ENCODE peak calls at places on chromosomes 12 and 14, in seven cellular contexts. R, V, Y, N, S, L and I are unnamed samples.

GRCh38 chr14:58866386-58866785 is 228.6 kb downstream of the DACT1 start:
- DNase-seq in V (no peak), N (no peak), S (no peak), Y (no peak), R (no peak), L (no peak), I (no peak)

GRCh38 chr12:124379938-124380754 is 85.3 kb downstream of the RFLNA start:
- DNase-seq in L (no peak), R (peak; percentile 50), V (peak; percentile 59), N (peak; percentile 86), Y (no peak), S (peak; percentile 46), I (peak; percentile 94)

GRCh38 chr12:39103552-39104165 is 198.3 kb upstream of the CPNE8 start:
- DNase-seq in Y (no peak), V (peak; percentile 37), N (no peak), S (no peak), L (no peak), R (no peak), I (no peak)

GRCh38 chr12:104377507-104377812 is 73.9 kb downstream of the EID3 start:
- DNase-seq in R (no peak), V (no peak), N (no peak), S (no peak), Y (no peak), L (no peak), I (no peak)

GRCh38 chr12:129186952-129187351 is 333.7 kb downstream of the GLT1D1 start:
- DNase-seq in V (no peak), N (no peak), R (no peak), S (no peak), Y (no peak), L (no peak), I (no peak)

GRCh38 chr12:1740161-1740948 is 49.5 kb downstream of the ADIPOR2 start:
- DNase-seq in Y (no peak), V (no peak), R (no peak), S (no peak), N (no peak), L (no peak), I (no peak)

GRCh38 chr12:110245278-110245868 is 35.7 kb upstream of the ATP2A2 start:
- DNase-seq in R (peak; percentile 72), S (peak; percentile 81), Y (no peak), L (no peak), N (no peak), V (no peak), I (no peak)

GRCh38 chr14:74905595-74906142 is 17.4 kb downstream of the RPS6KL1 start:
- DNase-seq in R (peak; percentile 77), N (peak; percentile 67), S (peak; percentile 77), L (no peak), V (peak; percentile 84), Y (no peak), I (peak; percentile 87)

GRCh38 chr14:82182646-82183045 is 649.0 kb upstream of the SEL1L start:
- DNase-seq in V (no peak), Y (no peak), R (no peak), S (no peak), L (no peak), N (no peak), I (no peak)

GRCh38 chr12:62319058-62319457 is 58.9 kb downstream of the USP15 start:
- DNase-seq in R (no peak), L (no peak), Y (no peak), V (no peak), S (no peak), N (no peak), I (no peak)

GRCh38 chr12:117030187-117030896 is 68.9 kb downstream of the TESC start:
- DNase-seq in S (no peak), R (peak; percentile 17), V (no peak), N (no peak), Y (no peak), L (no peak), I (peak; percentile 45)

GRCh38 chr14:63510538-63510937 is 32.6 kb downstream of the PPP2R5E start:
- DNase-seq in Y (no peak), N (no peak), L (no peak), S (no peak), R (no peak), V (no peak), I (no peak)

GRCh38 chr14:103301512-103302197 is 32.4 kb upstream of the EIF5 start:
- DNase-seq in R (no peak), L (no peak), N (peak; percentile 26), S (no peak), Y (no peak), V (no peak), I (no peak)

GRCh38 chr14:70809238-70810214 is at the start of gene MAP3K9:
- DNase-seq in V (no peak), L (no peak), N (peak; percentile 98), R (peak; percentile 97), S (peak; percentile 97), Y (peak; percentile 98), I (peak; percentile 77)

GRCh38 chr12:38662851-38663250 is 242.5 kb downstream of the CPNE8 start:
- DNase-seq in N (no peak), V (no peak), L (no peak), Y (no peak), R (no peak), S (no peak), I (no peak)

GRCh38 chr12:108141600-108142145 is 12.6 kb downstream of the WSCD2 start:
- DNase-seq in S (no peak), L (no peak), Y (no peak), R (no peak), V (no peak), N (no peak), I (no peak)

GRCh38 chr14:29645117-29645516 is 282.5 kb downstream of the PRKD1 start:
- DNase-seq in V (no peak), L (no peak), Y (no peak), R (no peak), S (no peak), N (no peak), I (no peak)

GRCh38 chr12:26963413-26963812 is 25.1 kb downstream of the FGFR1OP2 start:
- DNase-seq in S (no peak), V (no peak), Y (no peak), R (no peak), N (no peak), L (no peak), I (no peak)

GRCh38 chr14:50816419-50817047 is 14.4 kb downstream of the NIN start:
- DNase-seq in N (no peak), R (no peak), L (no peak), S (no peak), V (no peak), Y (no peak), I (no peak)

GRCh38 chr12:39441963-39442894 is 691 bp downstream of the KIF21A start:
- DNase-seq in N (peak; percentile 92), S (no peak), R (peak; percentile 34), L (no peak), V (peak; percentile 18), Y (no peak), I (peak; percentile 68)

GRCh38 chr12:80044694-80045046 is 54.7 kb upstream of the OTOGL start:
- DNase-seq in N (no peak), S (no peak), R (no peak), Y (no peak), L (no peak), V (no peak), I (no peak)

GRCh38 chr12:55932546-55932919 is 1.6 kb downstream of the DGKA start:
- DNase-seq in L (no peak), R (no peak), V (peak; percentile 26), Y (no peak), N (no peak), S (peak; percentile 43), I (no peak)

GRCh38 chr14:95463173-95463901 is 53.1 kb downstream of the SYNE3 start:
- DNase-seq in V (no peak), R (peak; percentile 62), Y (no peak), N (no peak), S (peak; percentile 66), L (no peak), I (no peak)

GRCh38 chr12:7787574-7788315 is 1.5 kb upstream of the NANOG start:
- DNase-seq in Y (peak; percentile 61), N (no peak), R (no peak), L (no peak), S (no peak), V (no peak), I (no peak)

GRCh38 chr14:68808696-68809095 is 15.8 kb upstream of the ZFP36L1 start:
- DNase-seq in Y (no peak), L (no peak), N (no peak), V (no peak), S (no peak), R (no peak), I (peak; percentile 69)

GRCh38 chr14:22159049-22159448 is 430.0 kb downstream of the DAD1 start:
- DNase-seq in L (no peak), Y (no peak), R (no peak), N (no peak), V (no peak), S (no peak), I (no peak)
- TF ChIP-seq EP300 in L (no peak), Y (no peak), R (no peak), N (no peak), V (no peak), S (no peak), I (no peak)

DNA sequence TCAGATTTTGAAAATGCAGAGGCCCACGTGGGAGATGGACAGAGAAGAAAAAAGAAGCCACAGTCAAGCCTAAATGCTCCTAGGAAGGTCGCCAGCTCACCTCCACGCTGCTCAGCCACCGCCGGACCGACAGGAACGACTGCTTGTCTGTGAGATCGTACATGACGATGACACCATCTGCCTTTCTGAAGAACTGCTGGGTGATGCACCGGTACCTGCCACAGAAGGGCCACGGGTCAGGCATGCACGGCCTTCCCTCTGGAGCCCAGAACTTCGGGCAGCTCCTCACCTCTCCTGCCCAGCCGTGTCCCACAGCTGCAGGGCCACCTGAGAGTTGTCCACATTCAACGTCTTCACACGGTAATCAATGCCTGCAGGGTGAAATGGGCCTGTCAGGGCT is 125.6 kb downstream of the CRACR2A start:
- DNase-seq in V (no peak), S (no peak), L (no peak), R (no peak), N (peak; percentile 53), Y (no peak), I (no peak)
- H3K27me3 ChIP-seq in V (no peaks in the 10 kb centered on the region), S (no peaks in the 10 kb centered on the region), L (no peaks in the 10 kb centered on the region), R (no peaks in the 10 kb centered on the region), N (no peaks in the 10 kb centered on the region), Y (no peaks in the 10 kb centered on the region), I (no peaks in the 10 kb centered on the region)

GRCh38 chr12:71438670-71439361 is 782 bp upstream of the LGR5 start:
- DNase-seq in V (no peak), Y (no peak), L (no peak), R (no peak), N (no peak), S (no peak), I (no peak)

GRCh38 chr12:71441350-71441748 is 1.8 kb downstream of the LGR5 start:
- DNase-seq in Y (no peak), L (no peak), V (no peak), R (no peak), S (no peak), N (no peak), I (no peak)

GRCh38 chr12:71440393-71441349 is 1.1 kb downstream of the LGR5 start:
- DNase-seq in S (peak; percentile 53), R (peak; percentile 62), N (peak; percentile 58), L (no peak), V (no peak), Y (no peak), I (no peak)

GRCh38 chr12:71439362-71439612 is 311 bp upstream of the LGR5 start:
- DNase-seq in L (no peak), N (no peak), S (no peak), R (no peak), V (no peak), Y (no peak), I (no peak)

GRCh38 chr12:71439613-71440392 is at the start of gene LGR5:
- DNase-seq in Y (no peak), R (no peak), L (no peak), V (no peak), S (peak; percentile 65), N (peak; percentile 87), I (no peak)
- H3K4me3 ChIP-seq in Y (peak within 1 kb of the TSS; percentile 56), R (peak within 1 kb of the TSS; percentile 49), L (peak within 1 kb of the TSS; percentile 54), V (peak within 1 kb of the TSS; percentile 53), S (peak within 1 kb of the TSS; percentile 43), N (peak within 1 kb of the TSS; percentile 46), I (peak within 1 kb of the TSS; percentile 4)

GRCh38 chr14:73461478-73462077 is 3.2 kb upstream of the NUMB start:
- DNase-seq in N (no peak), V (no peak), Y (no peak), L (no peak), R (no peak), S (no peak), I (no peak)
- TF ChIP-seq EP300 in N (no peak), V (no peak), Y (no peak), L (no peak), R (no peak), S (no peak), I (no peak)